ENCODE peak calls at places on chromosomes 4 and X, in six cellular contexts. Q is left cardiac atrium, Y is HFFc6, B is A673, J is NCI-H1694 treated with DMSO at 0.1 percent for 48 hours, F is G401. T is an unnamed sample.

GRCh38 chr4:189304179-189304578 is 636.5 kb upstream of the FRG1 start:
- DNase-seq in F (no peak), J (no peak), Q (no peak), Y (no peak), B (no peak), T (no peak)

GRCh38 chrX:155094468-155095061 is 23.3 kb downstream of the BRCC3 start:
- DNase-seq in J (peak; percentile 49), F (peak; percentile 39), B (peak; percentile 48), Q (no peak), Y (no peak), T (peak; percentile 43)

GRCh38 chrX:14936561-14936960 is 63.3 kb downstream of the MOSPD2 start:
- DNase-seq in Q (no peak), J (no peak), F (no peak), Y (peak; percentile 60), B (peak; percentile 20), T (no peak)

GRCh38 chr4:141036786-141037185 is 96.5 kb downstream of the RNF150 start:
- DNase-seq in Y (peak; percentile 9), B (no peak), F (no peak), J (no peak), Q (no peak), T (no peak)

GRCh38 chr4:46975841-46976551 is 17.4 kb downstream of the GABRA4 start:
- DNase-seq in Y (no peak), Q (no peak), F (no peak), B (peak; percentile 16), J (no peak), T (peak; percentile 22)

GRCh38 chr4:26238426-26238781 is 82.4 kb upstream of the RBPJ start:
- DNase-seq in Y (no peak), F (no peak), B (no peak), J (no peak), Q (no peak), T (no peak)

GRCh38 chr4:2860391-2861348 is 17.0 kb downstream of the ADD1 start:
- DNase-seq in Q (peak; percentile 74), J (no peak), Y (no peak), B (peak; percentile 37), F (no peak), T (no peak)

GRCh38 chr4:158624889-158625478 is 46.7 kb downstream of the C4orf46 start:
- DNase-seq in J (peak; percentile 61), Q (no peak), F (peak; percentile 63), B (peak; percentile 74), Y (peak; percentile 54), T (peak; percentile 33)

GRCh38 chrX:154761977-154762528 is 611 bp upstream of the DKC1 start:
- DNase-seq in J (peak; percentile 51), F (no peak), B (no peak), Y (no peak), Q (no peak), T (peak; percentile 78)

GRCh38 chr4:40575846-40576245 is 53.8 kb downstream of the RBM47 start:
- DNase-seq in B (no peak), J (no peak), F (no peak), Y (peak; percentile 20), Q (no peak), T (no peak)

GRCh38 chr4:107838138-107838618 is 13.4 kb downstream of the SGMS2 start:
- DNase-seq in B (no peak), Y (no peak), F (no peak), Q (no peak), J (no peak), T (no peak)

GRCh38 chr4:25756503-25756902 is 100.9 kb downstream of the SLC34A2 start:
- DNase-seq in Q (no peak), Y (no peak), B (no peak), F (no peak), J (no peak), T (no peak)

GRCh38 chrX:133658244-133658911 is 243.1 kb upstream of the GPC4 start:
- DNase-seq in B (no peak), Q (no peak), J (no peak), Y (no peak), F (no peak), T (no peak)

T was measured in RPMI8226.